ENCODE peak calls at places on chromosomes 11 and 22, in five cellular contexts. G, O, S, Z and Y are unnamed samples. For H3K27me3, the result is how much of the 10 kb centered on the place peaks cover.

GRCh38 chr11:19869466-19869865 is 156.8 kb downstream of the NAV2 start:
- DNase-seq in Z (no peak), O (no peak), S (no peak), G (no peak), Y (no peak)

GRCh38 chr11:105553015-105553414 is 56.9 kb upstream of the GRIA4 start:
- DNase-seq in G (peak), S (no peak), Z (no peak), O (no peak), Y (no peak)

GRCh38 chr11:94766656-94767291 is 1.4 kb upstream of the AMOTL1 start:
- DNase-seq in Z (no peak), O (no peak), G (no peak), S (no peak), Y (no peak)

GRCh38 chr11:64165482-64165841 is 451 bp downstream of the MACROD1 start:
- DNase-seq in S (peak), O (no peak), Z (peak), G (no peak), Y (no peak)

GRCh38 chr11:60396790-60397189 is 531 bp downstream of the MS4A14 start:
- DNase-seq in Z (no peak), S (no peak), O (no peak), G (no peak), Y (no peak)

GRCh38 chr22:17706947-17707346 is 67.3 kb downstream of the BID start:
- DNase-seq in S (no peak), Z (no peak), O (no peak), G (no peak), Y (no peak)

GRCh38 chr22:43152355-43153071 is 1.2 kb downstream of the TSPO start:
- DNase-seq in O (peak), Z (peak), S (peak), G (peak), Y (no peak)

GRCh38 chr11:77029829-77030228 is 4.4 kb upstream of the B3GNT6 start:
- DNase-seq in O (no peak), Z (no peak), G (no peak), S (no peak), Y (no peak)

GRCh38 chr11:612201-612960 is 3.4 kb downstream of the IRF7 start:
- DNase-seq in O (no peak), G (peak), S (no peak), Z (no peak), Y (peak)

GRCh38 chr22:32880061-32880460 is 78.6 kb downstream of the TIMP3 start:
- DNase-seq in S (no peak), O (no peak), Z (no peak), G (peak), Y (no peak)

GRCh38 chr11:100827934-100828661 is 141.0 kb downstream of the ARHGAP42 start:
- DNase-seq in G (peak), S (no peak), Z (peak), O (no peak), Y (peak)

GRCh38 chr11:46865340-46865739 is 19.3 kb upstream of the CKAP5 start:
- DNase-seq in S (no peak), G (peak), Z (no peak), O (no peak), Y (no peak)

GRCh38 chr11:100297516-100297915 is 389.6 kb upstream of the ARHGAP42 start:
- DNase-seq in O (no peak), Z (no peak), G (no peak), S (no peak), Y (no peak)

GRCh38 chr11:103532133-103532788 is 423.0 kb downstream of the DYNC2H1 start:
- DNase-seq in G (peak), Z (no peak), O (no peak), S (no peak), Y (no peak)

GRCh38 chr11:131771471-131771870 is 401.1 kb downstream of the NTM start:
- DNase-seq in S (no peak), Z (no peak), G (no peak), O (no peak), Y (no peak)

GRCh38 chr11:8011981-8012444 is 24.9 kb downstream of the EIF3F start:
- DNase-seq in Z (no peak), S (no peak), G (peak), O (no peak), Y (no peak)

GRCh38 chr11:11117730-11118129 is 235.3 kb downstream of the CSNK2A3 start:
- DNase-seq in O (no peak), S (no peak), G (no peak), Z (no peak), Y (no peak)

GRCh38 chr11:61480936-61481335 is 27.6 kb upstream of the LRRC10B start:
- DNase-seq in G (no peak), Z (no peak), S (no peak), O (no peak), Y (peak)

GRCh38 chr11:72534859-72535547 is 100.7 kb upstream of the CLPB start:
- DNase-seq in Z (no peak), S (no peak), O (no peak), G (no peak), Y (no peak)

GRCh38 chr11:127766734-127767133 is 766.2 kb upstream of the KIRREL3 start:
- DNase-seq in G (no peak), Z (no peak), O (no peak), S (no peak), Y (no peak)

GRCh38 chr11:121321614-121322243 is 29.2 kb downstream of the SC5D start:
- DNase-seq in S (no peak), Z (no peak), G (peak), O (peak), Y (peak)

GRCh38 chr11:13440100-13440855 is 22.7 kb downstream of the BTBD10 start:
- DNase-seq in Z (peak), O (peak), S (no peak), G (peak), Y (no peak)

GRCh38 chr11:61828629-61829407 is 718 bp downstream of the FADS2 start:
- DNase-seq in S (peak), O (no peak), Z (peak), G (no peak), Y (peak)

GRCh38 chr11:110199184-110199981 is 97.0 kb downstream of the RDX start:
- DNase-seq in O (no peak), S (no peak), Z (no peak), G (peak), Y (peak)

GRCh38 chr11:74642912-74643311 is 50.5 kb downstream of the POLD3 start:
- DNase-seq in Z (no peak), S (no peak), G (no peak), O (no peak), Y (no peak)

GRCh38 chr11:78298216-78298860 is 109.6 kb downstream of the USP35 start:
- DNase-seq in O (no peak), Z (no peak), G (peak), S (no peak), Y (no peak)

DNA sequence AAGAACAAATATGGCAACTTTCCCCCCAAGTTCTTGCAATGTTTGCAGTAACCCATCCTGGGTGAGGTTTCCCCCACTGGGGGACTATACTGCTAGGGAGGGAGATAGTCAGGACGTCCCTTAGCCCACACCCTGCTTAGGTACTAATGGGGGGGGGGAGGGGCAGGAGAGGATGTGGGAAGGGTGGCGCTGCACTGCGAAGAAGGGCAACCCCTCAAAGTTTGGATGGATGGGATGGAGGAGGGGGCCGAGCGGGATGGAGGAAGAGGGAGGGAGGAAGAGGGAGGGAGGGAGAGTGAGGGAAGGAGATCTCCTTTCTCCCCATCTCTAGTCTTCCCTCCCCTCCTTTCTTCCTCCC is 100.6 kb upstream of the HSD17B12 start:
- DNase-seq in Z (no peak), O (no peak), S (no peak), G (no peak), Y (no peak)
- H3K4me3 ChIP-seq in Z (no peak), O (peak), S (peak), G (peak), Y (peak)

DNA sequence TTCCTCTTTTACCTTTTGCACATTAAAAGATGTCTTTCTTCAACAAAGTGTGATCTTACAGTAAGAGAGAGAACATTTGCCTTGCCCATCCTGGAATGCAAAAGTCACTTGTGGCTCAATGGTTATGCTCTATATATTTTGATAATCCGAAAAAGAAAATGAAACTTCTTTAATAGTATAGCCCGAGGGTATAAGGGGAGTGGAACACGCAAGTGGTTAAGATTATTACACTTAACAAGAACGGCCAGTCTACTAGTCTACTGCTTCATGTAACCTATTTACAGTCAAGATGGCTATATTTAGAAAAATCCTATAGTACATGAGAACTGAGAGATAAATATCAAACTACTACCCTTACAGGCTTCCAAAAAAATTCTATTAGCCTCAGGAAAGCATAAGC is 86.1 kb downstream of the CADM1 start:
- DNase-seq in Z (no peak), O (no peak), S (no peak), G (no peak), Y (no peak)
- H3K27me3 ChIP-seq in Z (under half), O (under half), S (under half), G (under half), Y (under half)

GRCh38 chr22:37565830-37566229 is 5.5 kb downstream of the CDC42EP1 start:
- DNase-seq in S (no peak), Z (no peak), O (no peak), G (no peak), Y (no peak)
- H3K4me3 ChIP-seq in S (no peak), Z (no peak), O (peak), G (no peak), Y (no peak)

GRCh38 chr11:44404736-44405395 is 94.9 kb upstream of the ALX4 start:
- DNase-seq in O (no peak), G (no peak), Z (no peak), S (no peak), Y (no peak)

GRCh38 chr11:44407211-44407996 is 97.5 kb upstream of the ALX4 start:
- DNase-seq in Z (no peak), O (no peak), S (peak), G (no peak), Y (no peak)

GRCh38 chr11:44408141-44408540 is 98.2 kb upstream of the ALX4 start:
- DNase-seq in O (no peak), S (no peak), G (no peak), Z (no peak), Y (no peak)

GRCh38 chr11:44409558-44410236 is 99.8 kb upstream of the ALX4 start:
- DNase-seq in Z (no peak), S (no peak), O (no peak), G (no peak), Y (no peak)

GRCh38 chr11:44409071-44409470 is 99.1 kb upstream of the ALX4 start:
- DNase-seq in Z (no peak), G (no peak), O (no peak), S (no peak), Y (no peak)
- H3K27me3 ChIP-seq in Z (under half), G (under half), O (under half), S (under half), Y (half or more)

DNA sequence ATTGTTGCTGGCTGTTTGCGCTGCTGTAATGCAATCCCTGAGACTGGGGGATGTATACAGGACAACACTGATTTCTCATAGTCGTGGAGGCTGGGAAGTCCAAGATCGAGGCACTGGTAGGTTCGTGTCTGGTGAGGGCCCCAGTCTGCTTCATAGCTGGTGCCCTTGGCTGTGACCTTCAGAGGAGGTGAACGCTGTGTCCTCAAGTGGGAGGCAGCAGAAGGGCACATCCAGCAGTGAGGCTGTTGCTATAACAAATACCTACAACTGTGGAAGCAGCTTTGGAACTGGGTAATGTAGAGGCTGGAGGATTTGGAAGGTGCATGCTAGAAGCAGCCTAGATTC is 21.3 kb downstream of the KRTAP5-5 start:
- DNase-seq in S (no peak), Z (no peak), O (no peak), G (no peak), Y (no peak)
- H3K4me3 ChIP-seq in S (no peak), Z (no peak), O (no peak), G (no peak), Y (no peak)

GRCh38 chr11:66958956-66959274 is 732 bp upstream of the PC start:
- DNase-seq in S (no peak), G (no peak), O (no peak), Z (no peak), Y (no peak)

GRCh38 chr11:66958232-66958955 is at the start of gene PC:
- DNase-seq in G (peak), S (peak), Z (peak), O (peak), Y (peak)

GRCh38 chr11:66956689-66957290 is 1.4 kb downstream of the PC start:
- DNase-seq in S (no peak), Z (no peak), G (peak), O (peak), Y (no peak)

GRCh38 chr11:66962247-66962646 is 4.1 kb upstream of the PC start:
- DNase-seq in O (no peak), S (no peak), G (no peak), Z (no peak), Y (no peak)

DNA sequence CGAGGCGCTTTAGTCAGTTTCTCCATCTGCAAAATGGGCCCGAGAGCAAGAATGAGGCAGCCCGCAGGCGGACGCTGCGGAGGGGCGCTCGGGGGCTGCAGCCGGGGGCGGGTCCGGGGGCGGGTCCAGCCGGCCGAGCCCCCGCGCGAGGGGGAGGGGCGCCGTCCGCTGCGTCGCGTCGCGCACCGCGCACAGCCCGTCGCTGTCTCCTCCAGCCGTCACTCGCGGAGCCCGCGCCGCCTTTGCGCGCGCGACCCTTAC is 282 bp downstream of the PC start:
- DNase-seq in G (no peak), O (no peak), S (no peak), Z (no peak), Y (no peak)
- H3K27me3 ChIP-seq in G (under half), O (under half), S (under half), Z (under half), Y (under half)